ENCODE peak calls at places on chromosomes 11 and 22, in nine cellular contexts. O, R, F, U, I, H, A, N and Z are unnamed samples.

GRCh38 chr11:102564110-102564509 is 33.6 kb upstream of the MMP7 start:
- DNase-seq in O (peak; percentile 96), R (no peak), F (peak; percentile 27), U (no peak), I (no peak), H (peak; percentile 88), A (no peak), N (no peak), Z (no peak)

GRCh38 chr11:73384871-73385692 is 8.9 kb downstream of the RELT start:
- DNase-seq in O (no peak), R (no peak), F (no peak), U (peak; percentile 91), I (no peak), H (no peak), A (peak; percentile 70), N (no peak), Z (no peak)

GRCh38 chr11:68792400-68792955 is 41.2 kb upstream of the TESMIN start:
- DNase-seq in O (no peak), R (no peak), F (no peak), U (no peak), I (no peak), H (peak; percentile 4), A (no peak), N (no peak), Z (no peak)

GRCh38 chr11:126489791-126490190 is 134.3 kb downstream of the ST3GAL4 start:
- DNase-seq in O (no peak), R (no peak), F (no peak), U (no peak), I (no peak), H (peak; percentile 41), A (no peak), N (no peak), Z (no peak)

GRCh38 chr22:46107089-46107664 is 43.1 kb upstream of the PPARA start:
- DNase-seq in O (no peak), R (no peak), F (no peak), U (peak; percentile 59), I (no peak), H (no peak), A (no peak), N (no peak), Z (no peak)

GRCh38 chr11:7449196-7449840 is 36.0 kb upstream of the OLFML1 start:
- DNase-seq in O (no peak), R (no peak), F (no peak), U (no peak), I (no peak), H (no peak), A (no peak), N (no peak), Z (no peak)

GRCh38 chr11:36222755-36223635 is 66.2 kb downstream of the COMMD9 start:
- DNase-seq in O (no peak), R (no peak), F (no peak), U (peak; percentile 44), I (no peak), H (peak; percentile 38), A (no peak), N (no peak), Z (no peak)

GRCh38 chr11:62705401-62705800 is 1.8 kb downstream of the BSCL2 start:
- DNase-seq in O (peak; percentile 66), R (no peak), F (no peak), U (no peak), I (no peak), H (no peak), A (no peak), N (no peak), Z (peak; percentile 29)

GRCh38 chr22:30866811-30867271 is 101.7 kb downstream of the MORC2 start:
- DNase-seq in O (no peak), R (peak; percentile 32), F (no peak), U (no peak), I (no peak), H (no peak), A (no peak), N (no peak), Z (no peak)

GRCh38 chr22:44260216-44261035 is 52.3 kb downstream of the SHISAL1 start:
- DNase-seq in O (no peak), R (peak; percentile 22), F (no peak), U (no peak), I (no peak), H (no peak), A (no peak), N (no peak), Z (no peak)

GRCh38 chr11:76382209-76382608 is 1.1 kb downstream of the GVQW3 start:
- DNase-seq in O (no peak), R (no peak), F (no peak), U (no peak), I (no peak), H (no peak), A (no peak), N (no peak), Z (no peak)

GRCh38 chr11:60944504-60945294 is 7.3 kb downstream of the SLC15A3 start:
- DNase-seq in O (no peak), R (no peak), F (no peak), U (peak; percentile 19), I (no peak), H (no peak), A (no peak), N (no peak), Z (no peak)

GRCh38 chr11:61555051-61555969 is 25.6 kb downstream of the SYT7 start:
- DNase-seq in O (no peak), R (peak; percentile 51), F (no peak), U (no peak), I (peak; percentile 9), H (no peak), A (no peak), N (peak; percentile 48), Z (no peak)

GRCh38 chr11:59728913-59729312 is 15.3 kb upstream of the OR10V1 start:
- DNase-seq in O (no peak), R (no peak), F (no peak), U (peak; percentile 46), I (no peak), H (no peak), A (no peak), N (no peak), Z (no peak)

GRCh38 chr11:10941429-10941828 is 83.6 kb upstream of the ZBED5 start:
- DNase-seq in O (no peak), R (no peak), F (no peak), U (peak; percentile 44), I (no peak), H (no peak), A (no peak), N (no peak), Z (no peak)

GRCh38 chr11:4095509-4096230 is 1.1 kb downstream of the RRM1 start:
- DNase-seq in O (peak; percentile 63), R (no peak), F (no peak), U (no peak), I (no peak), H (peak; percentile 78), A (no peak), N (no peak), Z (no peak)

GRCh38 chr11:122258446-122258994 is 142.5 kb upstream of the BLID start:
- DNase-seq in O (no peak), R (no peak), F (no peak), U (no peak), I (no peak), H (no peak), A (no peak), N (no peak), Z (no peak)
- TF ChIP-seq CTCF in O (no peak), R (no peak), F (no peak), U (no peak), I (no peak), H (no peak), A (no peak), N (no peak), Z (no peak)

GRCh38 chr11:22190827-22191463 is 1.9 kb upstream of the ANO5 start:
- DNase-seq in O (no peak), R (no peak), F (no peak), U (no peak), I (no peak), H (no peak), A (no peak), N (no peak), Z (no peak)

GRCh38 chr11:22192642-22193347 is at the start of gene ANO5:
- DNase-seq in O (no peak), R (peak; percentile 72), F (no peak), U (peak; percentile 74), I (peak; percentile 57), H (no peak), A (peak; percentile 62), N (peak; percentile 66), Z (peak; percentile 77)

GRCh38 chr11:22193348-22194051 is 615 bp downstream of the ANO5 start:
- DNase-seq in O (no peak), R (peak; percentile 53), F (no peak), U (peak; percentile 31), I (peak; percentile 29), H (no peak), A (no peak), N (peak; percentile 38), Z (peak; percentile 27)

GRCh38 chr11:22189660-22190059 is 3.2 kb upstream of the ANO5 start:
- DNase-seq in O (no peak), R (no peak), F (no peak), U (no peak), I (no peak), H (no peak), A (no peak), N (no peak), Z (no peak)

DNA sequence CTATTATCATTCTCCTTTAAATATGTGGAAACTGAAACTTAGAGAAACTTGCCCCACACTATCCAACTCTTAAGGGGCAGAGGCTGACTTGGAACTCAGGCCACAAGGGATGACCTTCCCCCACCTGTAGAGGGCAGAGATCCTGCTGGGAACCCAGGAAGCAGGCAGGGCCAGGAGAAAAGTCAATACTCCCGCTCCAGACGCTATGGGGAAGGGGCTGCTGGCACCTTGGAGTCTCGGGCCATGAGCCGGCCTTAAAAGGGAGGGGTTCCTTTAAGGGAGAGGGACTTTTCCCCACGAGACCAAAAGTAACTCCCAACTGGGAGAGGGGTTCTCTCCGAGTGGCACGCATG is 620 bp upstream of the ANO5 start:
- DNase-seq in O (no peak), R (no peak), F (no peak), U (peak; percentile 41), I (no peak), H (no peak), A (no peak), N (peak; percentile 24), Z (peak; percentile 38)
- TF ChIP-seq CTCF in O (no peak), R (no peak), F (no peak), U (peak; percentile 10), I (peak; percentile 46), H (no peak), A (no peak), N (no peak), Z (no peak)

DNA sequence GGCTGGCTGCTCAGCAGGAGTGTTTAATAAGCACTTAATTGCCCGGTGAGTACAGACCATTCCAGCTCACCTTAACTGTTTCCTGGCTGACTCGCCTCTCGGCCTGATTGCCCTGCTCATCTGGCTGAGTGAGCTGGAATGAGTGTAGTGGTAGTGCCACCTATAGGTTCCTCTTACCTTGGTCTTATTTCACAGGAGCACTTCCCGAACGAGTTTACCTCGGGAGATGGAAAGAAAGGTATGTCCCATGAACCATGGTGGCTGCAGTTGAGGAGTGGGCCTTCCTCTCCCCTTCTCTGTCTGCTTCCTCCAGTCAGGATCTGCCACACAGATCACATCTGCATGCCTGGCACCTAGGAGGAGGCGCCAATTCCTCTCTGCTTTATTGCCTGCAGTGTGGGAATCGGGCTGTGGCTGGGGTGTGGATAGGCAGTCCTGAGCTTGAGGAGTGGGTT is 26.7 kb downstream of the UPB1 start:
- DNase-seq in O (peak; percentile 83), R (no peak), F (no peak), U (peak; percentile 78), I (no peak), H (peak; percentile 60), A (no peak), N (peak; percentile 38), Z (peak; percentile 73)
- TF ChIP-seq CTCF in O (peak; percentile 75), R (peak; percentile 33), F (peak; percentile 51), U (peak; percentile 19), I (peak; percentile 68), H (peak; percentile 52), A (no peak), N (no peak), Z (peak; percentile 75)

GRCh38 chr11:97894978-97895377 is 1125.8 kb upstream of the CNTN5 start:
- DNase-seq in O (no peak), R (no peak), F (no peak), U (no peak), I (no peak), H (no peak), A (no peak), N (no peak), Z (no peak)
- TF ChIP-seq CTCF in O (no peak), R (no peak), F (no peak), U (no peak), I (no peak), H (no peak), A (no peak), N (no peak), Z (no peak)